ENCODE peak calls at places on chromosome 1, in five cellular contexts. I, X, Q, T and A are unnamed samples.
A peak's percentile ranks its signal among the peaks of the same experiment; 100 is the strongest.

GRCh38 chr1:152047607-152047953 is 10.8 kb upstream of the S100A11 start:
- DNase-seq in I (peak; percentile 83), X (no peak), Q (peak; percentile 99), T (peak; percentile 36), A (no peak)

GRCh38 chr1:165395522-165396300 is 39.2 kb upstream of the LMX1A start:
- DNase-seq in I (no peak), X (no peak), Q (peak; percentile 19), T (no peak), A (no peak)

GRCh38 chr1:24508911-24509310 is 6.3 kb downstream of the RCAN3 start:
- DNase-seq in I (no peak), X (no peak), Q (no peak), T (no peak), A (no peak)

GRCh38 chr1:74689800-74690696 is 16.5 kb upstream of the ERICH3 start:
- DNase-seq in I (no peak), X (peak; percentile 76), Q (peak; percentile 65), T (no peak), A (peak; percentile 77)

GRCh38 chr1:156481527-156481926 is 19.0 kb downstream of the MEF2D start:
- DNase-seq in I (no peak), X (no peak), Q (no peak), T (no peak), A (no peak)

GRCh38 chr1:63645301-63645700 is 52.1 kb downstream of the PGM1 start:
- DNase-seq in I (no peak), X (no peak), Q (no peak), T (no peak), A (no peak)

GRCh38 chr1:67700692-67701410 is 15.8 kb downstream of the GADD45A start:
- DNase-seq in I (no peak), X (peak; percentile 89), Q (peak; percentile 70), T (peak; percentile 59), A (peak; percentile 61)

GRCh38 chr1:210292276-210292851 is 36.3 kb upstream of the HHAT start:
- DNase-seq in I (peak; percentile 79), X (no peak), Q (no peak), T (peak; percentile 59), A (peak; percentile 4)

GRCh38 chr1:54486864-54487263 is 61.2 kb upstream of the ACOT11 start:
- DNase-seq in I (no peak), X (no peak), Q (no peak), T (no peak), A (no peak)
- H3K4me3 ChIP-seq in I (no peak overlapping the region), X (no peak overlapping the region), Q (no peak overlapping the region), T (no peak overlapping the region), A (no peak overlapping the region)

DNA sequence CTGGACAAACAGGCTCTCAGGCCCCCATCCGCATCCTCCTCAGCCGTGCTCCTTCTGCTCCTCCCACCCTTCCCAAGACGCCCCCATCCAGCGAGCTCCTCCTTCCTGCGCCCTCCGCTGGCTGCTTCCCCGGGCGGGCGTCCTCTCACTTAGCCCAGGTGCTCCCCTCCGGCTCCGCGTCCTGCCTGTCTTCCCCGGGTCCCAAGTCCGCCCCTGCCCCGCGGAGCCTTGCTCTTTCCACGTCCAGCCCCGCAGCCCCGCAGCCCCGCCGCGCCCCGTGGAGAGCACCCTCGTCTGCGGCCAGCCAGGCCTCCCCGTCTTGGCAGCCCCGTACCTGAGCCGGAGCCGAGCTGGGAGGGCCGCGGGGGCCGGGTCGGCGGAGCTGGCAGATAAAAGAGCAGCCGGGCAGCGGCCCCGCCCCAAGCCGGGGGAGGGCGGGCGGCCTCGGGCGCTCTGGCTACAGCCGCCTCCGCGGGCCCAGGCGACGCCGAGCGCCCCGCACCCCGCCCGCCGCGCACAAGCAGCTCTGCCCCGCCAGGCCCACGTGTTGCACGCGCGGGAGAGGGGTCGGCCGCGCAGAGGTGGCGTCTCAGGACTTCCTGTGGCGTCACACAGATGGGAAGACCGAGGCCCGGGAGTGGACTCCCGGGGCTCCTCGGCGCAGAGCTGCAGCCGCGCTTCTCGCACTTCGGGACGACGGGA is at the start of gene PAQR7:
- DNase-seq in I (peak; percentile 88), X (peak; percentile 62), Q (peak; percentile 65), T (peak; percentile 15), A (peak; percentile 67)
- TF ChIP-seq CTCF in I (no peak), X (no peak), Q (no peak), T (no peak), A (peak; percentile 6)

GRCh38 chr1:167518331-167518700 is at the start of gene CD247:
- DNase-seq in I (no peak), X (no peak), Q (no peak), T (no peak), A (no peak)
- H3K4me3 ChIP-seq in I (no peak within 1 kb of the TSS), X (no peak within 1 kb of the TSS), Q (no peak within 1 kb of the TSS), T (no peak within 1 kb of the TSS), A (no peak within 1 kb of the TSS)

GRCh38 chr1:225565845-225566244 is 87.1 kb downstream of the ENAH start:
- DNase-seq in I (no peak), X (peak; percentile 43), Q (no peak), T (no peak), A (peak; percentile 69)

GRCh38 chr1:225572422-225572821 is 80.5 kb downstream of the ENAH start:
- DNase-seq in I (no peak), X (peak; percentile 52), Q (peak; percentile 21), T (peak; percentile 8), A (peak; percentile 60)

GRCh38 chr1:225573216-225573615 is 79.7 kb downstream of the ENAH start:
- DNase-seq in I (no peak), X (no peak), Q (no peak), T (no peak), A (no peak)

DNA sequence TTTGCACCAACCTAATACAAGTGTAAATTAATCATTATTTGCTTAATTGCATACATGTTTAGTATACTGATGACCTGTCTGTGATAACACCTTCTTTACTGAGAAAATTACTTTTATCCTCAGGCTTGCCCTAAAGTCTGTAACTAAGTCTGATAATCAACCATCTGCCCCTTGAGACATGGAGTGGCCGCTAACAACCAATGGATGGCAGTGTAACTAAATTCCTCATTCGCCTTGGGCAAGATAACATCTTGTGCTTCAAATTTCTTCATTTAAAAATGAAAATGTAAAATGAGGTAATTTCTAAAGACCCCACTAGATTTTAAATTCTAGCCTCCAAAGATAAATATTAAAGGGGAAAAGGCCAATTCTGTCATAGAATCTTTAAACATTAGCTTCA is 85.1 kb downstream of the ENAH start:
- DNase-seq in I (no peak), X (peak; percentile 54), Q (no peak), T (no peak), A (no peak)
- TF ChIP-seq CTCF in I (no peak), X (peak; percentile 49), Q (no peak), T (peak; percentile 14), A (no peak)

GRCh38 chr1:229556551-229556950 is 2.0 kb downstream of the ABCB10 start:
- DNase-seq in I (no peak), X (no peak), Q (no peak), T (no peak), A (no peak)
- H3K4me3 ChIP-seq in I (peak overlapping the region; percentile 81), X (no peak overlapping the region), Q (peak overlapping the region; percentile 5), T (no peak overlapping the region), A (no peak overlapping the region)

DNA sequence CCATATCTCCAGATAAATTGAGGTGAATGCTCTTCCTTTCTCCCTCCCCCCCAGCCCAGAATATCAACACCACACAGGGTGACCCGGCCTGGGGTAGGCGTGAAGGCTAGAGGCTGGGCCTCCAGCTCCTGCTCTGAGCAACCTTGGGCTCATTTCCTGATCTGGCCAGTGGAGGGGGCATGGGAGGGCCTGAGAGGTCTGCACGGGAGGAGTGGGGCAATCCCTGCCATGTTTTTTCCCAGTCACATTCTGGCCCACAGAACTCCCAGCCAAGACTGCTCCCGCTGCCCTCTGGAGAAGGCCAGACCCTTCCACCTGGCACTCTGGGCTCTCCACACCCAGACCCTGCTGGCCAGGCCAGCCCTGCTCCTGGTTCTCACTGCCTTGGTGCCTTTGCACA is 3.9 kb downstream of the CLDN19 start:
- DNase-seq in I (no peak), X (peak; percentile 26), Q (peak; percentile 51), T (peak; percentile 40), A (peak; percentile 43)
- TF ChIP-seq CTCF in I (no peak), X (peak; percentile 56), Q (peak; percentile 43), T (no peak), A (peak; percentile 49)

DNA sequence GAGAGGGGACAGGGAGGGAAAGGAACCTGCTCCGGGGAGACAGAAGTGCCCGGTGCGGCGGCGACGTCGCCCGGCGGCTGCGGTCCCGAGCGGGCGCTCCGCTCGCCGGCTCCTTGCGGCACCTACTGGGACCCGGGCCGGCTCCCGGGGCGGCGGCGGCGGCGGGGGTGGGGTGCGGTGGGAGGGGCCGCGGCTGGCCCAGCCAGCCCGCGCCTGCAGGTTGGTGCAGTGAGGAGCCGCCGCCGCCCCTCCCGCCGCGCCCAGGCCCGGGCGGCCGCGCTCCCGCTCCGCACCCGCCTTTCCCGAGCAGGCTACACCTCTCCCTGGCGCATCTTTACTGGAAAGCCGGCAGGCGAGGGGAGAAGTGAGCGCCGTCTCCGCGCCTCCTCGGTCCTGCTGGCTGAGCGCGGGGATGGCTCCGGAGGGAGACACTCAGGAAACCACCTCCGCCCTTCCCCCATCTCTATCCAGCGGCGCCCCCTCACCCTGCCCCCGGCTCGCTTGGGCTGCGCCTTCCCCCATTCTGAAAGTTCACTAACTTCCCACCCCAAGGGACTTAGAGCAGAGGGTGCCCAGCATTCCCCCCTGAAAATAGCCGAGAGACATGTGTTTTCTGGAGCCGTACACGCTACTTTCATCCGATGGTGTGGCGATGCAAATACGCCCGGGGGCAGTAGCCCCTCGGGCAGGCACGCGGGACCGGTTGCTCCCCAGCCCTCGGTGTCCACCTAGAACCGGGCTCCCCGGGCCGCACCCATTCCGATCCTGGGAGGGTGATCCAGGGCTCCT is at the start of gene PLD5:
- DNase-seq in I (no peak), X (no peak), Q (peak; percentile 57), T (peak; percentile 52), A (no peak)
- H3K4me3 ChIP-seq in I (peak within 1 kb of the TSS; percentile 66), X (no peak within 1 kb of the TSS), Q (peak within 1 kb of the TSS; percentile 51), T (peak within 1 kb of the TSS; percentile 57), A (peak within 1 kb of the TSS; percentile 14)